ENCODE peak calls at places on chromosomes 11 and 22, in five cellular contexts. O is AG10803, Z is fibroblast of pulmonary artery, A is uterus, Y is adrenal gland. U is an unnamed sample.

GRCh38 chr11:95653099-95653498 is 136.5 kb downstream of the FAM76B start:
- DNase-seq in Z (no peak), Y (no peak), A (no peak), O (no peak), U (no peak)

GRCh38 chr22:37428649-37429586 is 1.6 kb upstream of the ELFN2 start:
- DNase-seq in Z (peak), O (peak), Y (peak), A (no peak), U (peak)

GRCh38 chr11:122723576-122723975 is 68.1 kb downstream of the UBASH3B start:
- DNase-seq in A (no peak), Y (no peak), Z (no peak), O (no peak), U (peak)

GRCh38 chr11:111310088-111310487 is 11.7 kb downstream of the POU2AF3 start:
- DNase-seq in O (no peak), A (no peak), Z (no peak), Y (no peak), U (no peak)

GRCh38 chr11:789951-790350 is at the start of gene CEND1:
- DNase-seq in O (peak), Z (peak), Y (no peak), A (peak), U (peak)

GRCh38 chr11:86627776-86628455 is 44.5 kb downstream of the ME3 start:
- DNase-seq in A (no peak), Y (no peak), O (peak), Z (no peak), U (no peak)

GRCh38 chr22:25165785-25166184 is 33.9 kb upstream of the CRYBB3 start:
- DNase-seq in Z (no peak), O (no peak), Y (no peak), A (no peak), U (no peak)

GRCh38 chr11:11624926-11625325 is 3.1 kb upstream of the GALNT18 start:
- DNase-seq in Z (no peak), A (no peak), O (no peak), Y (no peak), U (no peak)

GRCh38 chr11:78163828-78164227 is 24.4 kb upstream of the ALG8 start:
- DNase-seq in O (no peak), A (no peak), Y (peak), Z (no peak), U (no peak)

GRCh38 chr11:83836883-83837654 is 550.9 kb upstream of the CCDC90B start:
- DNase-seq in Y (peak), O (peak), A (peak), Z (peak), U (peak)

GRCh38 chr11:6926208-6927029 is at the start of gene ZNF215:
- DNase-seq in A (peak), Y (peak), O (peak), Z (peak), U (peak)

GRCh38 chr22:50092342-50092741 is 2.5 kb downstream of the MOV10L1 start:
- DNase-seq in O (no peak), A (no peak), Z (no peak), Y (no peak), U (no peak)

GRCh38 chr22:17749605-17750395 is 24.5 kb downstream of the BID start:
- DNase-seq in O (no peak), Y (no peak), Z (no peak), A (no peak), U (no peak)

GRCh38 chr11:19493446-19493845 is 219.2 kb upstream of the NAV2 start:
- DNase-seq in Y (no peak), Z (no peak), O (no peak), A (no peak), U (no peak)

GRCh38 chr22:21457023-21457787 is 10.0 kb upstream of the TMEM191C start:
- DNase-seq in Z (no peak), O (no peak), A (no peak), Y (no peak), U (peak)

GRCh38 chr11:84800755-84801346 is 826.3 kb downstream of the DLG2 start:
- DNase-seq in O (peak), Z (peak), Y (no peak), A (no peak), U (peak)

GRCh38 chr11:111982019-111982464 is 43.2 kb upstream of the DLAT start:
- DNase-seq in O (peak), Z (peak), Y (peak), A (peak), U (peak)

DNA sequence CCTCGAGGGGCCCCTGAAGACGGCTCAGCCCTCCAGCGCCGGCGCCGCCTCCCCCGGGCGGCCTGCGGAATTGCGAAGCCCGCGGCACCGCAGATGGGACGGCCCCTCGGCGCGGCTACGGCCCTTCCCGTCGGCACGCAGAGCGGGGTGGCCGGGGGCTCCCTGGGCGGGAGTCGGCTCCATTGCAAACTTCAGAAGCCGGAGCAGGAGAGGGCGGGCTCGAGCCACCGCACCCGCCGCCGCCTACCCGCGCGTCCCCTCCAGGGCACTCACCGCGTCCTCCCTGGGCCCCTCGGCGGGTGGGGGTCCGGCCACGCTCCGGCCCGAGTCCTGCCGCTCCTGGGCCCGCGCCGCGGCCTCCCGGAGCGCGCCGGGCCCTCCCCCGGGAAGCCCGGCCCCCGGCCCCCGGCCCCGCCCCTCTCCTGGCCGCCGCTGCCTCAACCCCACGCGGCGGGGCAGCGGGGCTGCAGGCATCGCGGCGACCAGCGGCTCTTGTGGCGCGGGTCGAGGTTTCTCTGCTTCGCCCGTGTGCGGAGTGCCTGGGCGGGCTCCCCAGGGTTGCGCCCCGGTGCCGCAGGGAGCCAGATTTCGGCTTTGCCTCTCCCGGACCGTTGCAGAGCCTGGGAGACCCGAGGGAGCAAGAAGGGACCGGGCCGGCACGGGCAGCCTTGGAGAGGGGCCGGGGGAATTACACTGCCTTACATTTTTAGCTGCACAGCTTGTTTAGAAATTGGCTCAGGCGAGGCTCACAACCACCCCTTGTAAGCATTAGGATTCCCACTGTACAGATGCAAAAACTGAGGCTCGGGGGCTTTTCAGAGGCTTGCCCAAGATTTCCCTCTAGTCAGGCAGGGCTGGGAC is at the start of gene PACSIN3:
- DNase-seq in O (no peak), Z (peak), Y (peak), A (peak), U (no peak)
- TF ChIP-seq CTCF in O (no peak), Z (no peak), Y (no peak), A (peak), U (no peak)

GRCh38 chr22:47091241-47091691 is 328.8 kb downstream of the TBC1D22A start:
- DNase-seq in Y (no peak), O (no peak), Z (no peak), A (no peak), U (peak)
- H3K4me3 ChIP-seq in Y (no peak), O (peak), Z (peak), A (peak), U (peak)

GRCh38 chr11:82315093-82315492 is 418.6 kb downstream of the FAM181B start:
- DNase-seq in O (no peak), A (peak), Y (peak), Z (no peak), U (no peak)
- TF ChIP-seq CTCF in O (no peak), A (no peak), Y (peak), Z (no peak), U (peak)

GRCh38 chr11:79437981-79438630 is 2.7 kb downstream of the TENM4 start:
- DNase-seq in Y (peak), A (no peak), O (peak), Z (no peak), U (peak)
- H3K4me3 ChIP-seq in Y (no peak), A (peak), O (peak), Z (peak), U (peak)

GRCh38 chr11:5383576-5383975 is at the start of gene OR51M1:
- DNase-seq in Y (no peak), A (no peak), O (no peak), Z (no peak), U (no peak)

GRCh38 chr11:5384335-5384734 is 723 bp downstream of the OR51M1 start:
- DNase-seq in Z (no peak), Y (no peak), O (no peak), A (no peak), U (no peak)

GRCh38 chr11:5380740-5381342 is 2.8 kb upstream of the OR51M1 start:
- DNase-seq in Y (peak), A (no peak), Z (peak), O (peak), U (peak)
- TF ChIP-seq CTCF in Y (peak), A (peak), Z (peak), O (peak), U (peak)

GRCh38 chr11:69442807-69443137 is 38.7 kb upstream of the LINC01488 start:
- DNase-seq in Z (no peak), A (peak), Y (peak), O (peak), U (peak)
- H3K4me3 ChIP-seq in Z (no peak), A (no peak), Y (no peak), O (no peak), U (no peak)

U was measured in choroid plexus epithelial cell.